ENCODE peak calls at places on chromosomes 1 and 21, in seven cellular contexts. T is fibroblast of pulmonary artery, U is adrenal gland, Y is HCT116, B is Peyer's patch, K is bronchial epithelial cell, E is lower lobe of right lung. R is an unnamed sample.

GRCh38 chr1:98256700-98257099 is 335.9 kb upstream of the DPYD start:
- DNase-seq in B (no peak), K (no peak), U (no peak), E (no peak), Y (no peak), T (no peak), R (no peak)

GRCh38 chr1:30450818-30451233 is 272.6 kb downstream of the MATN1 start:
- DNase-seq in B (peak), Y (no peak), U (no peak), E (no peak), T (no peak), K (no peak), R (no peak)

GRCh38 chr1:209172286-209172685 is 411.2 kb upstream of the CAMK1G start:
- DNase-seq in B (no peak), T (no peak), Y (no peak), E (no peak), U (no peak), K (peak), R (no peak)

GRCh38 chr1:230091473-230092231 is 24.6 kb downstream of the GALNT2 start:
- DNase-seq in U (no peak), T (no peak), B (no peak), Y (no peak), K (peak), E (no peak), R (no peak)

GRCh38 chr21:42646076-42646825 is 7.2 kb upstream of the PDE9A start:
- DNase-seq in B (peak), Y (no peak), U (no peak), T (no peak), E (no peak), K (no peak), R (no peak)

GRCh38 chr21:32474179-32475059 is 61.9 kb downstream of the EVA1C start:
- DNase-seq in T (no peak), U (no peak), E (no peak), K (no peak), Y (no peak), B (no peak), R (no peak)

GRCh38 chr21:20971296-20971921 is 26.8 kb upstream of the NCAM2 start:
- DNase-seq in B (no peak), K (peak), Y (no peak), U (peak), T (peak), E (no peak), R (peak)

GRCh38 chr1:156050376-156050775 is 3.2 kb downstream of the UBQLN4 start:
- DNase-seq in B (no peak), K (no peak), E (no peak), U (no peak), T (no peak), Y (no peak), R (no peak)

GRCh38 chr1:89806612-89807011 is 14.2 kb upstream of the LRRC8D start:
- DNase-seq in B (no peak), T (no peak), K (no peak), Y (no peak), E (no peak), U (no peak), R (no peak)

GRCh38 chr1:219544163-219544846 is 68.6 kb downstream of the ZC3H11B start:
- DNase-seq in Y (no peak), K (no peak), T (peak), U (no peak), E (no peak), B (no peak), R (no peak)

GRCh38 chr1:41175546-41175945 is 66.6 kb downstream of the SCMH1 start:
- DNase-seq in U (no peak), T (peak), Y (no peak), E (no peak), K (no peak), B (no peak), R (no peak)

GRCh38 chr1:79469121-79469520 is 462.6 kb upstream of the ADGRL4 start:
- DNase-seq in T (no peak), B (no peak), E (no peak), K (no peak), Y (no peak), U (no peak), R (no peak)

GRCh38 chr1:171985639-171986038 is 144.3 kb downstream of the DNM3 start:
- DNase-seq in K (no peak), T (no peak), Y (peak), E (no peak), B (no peak), U (peak), R (no peak)

GRCh38 chr1:152933196-152933595 is 13.8 kb upstream of the SPRR5 start:
- DNase-seq in B (no peak), Y (no peak), K (peak), T (no peak), E (no peak), U (no peak), R (no peak)

GRCh38 chr1:45673956-45674355 is 12.4 kb downstream of the GPBP1L1 start:
- DNase-seq in U (no peak), E (no peak), K (no peak), Y (no peak), B (no peak), T (no peak), R (no peak)

GRCh38 chr21:30227633-30228404 is 11.9 kb upstream of the CLDN8 start:
- DNase-seq in K (peak), B (no peak), T (peak), U (peak), Y (no peak), E (no peak), R (peak)

GRCh38 chr21:42145569-42146250 is 73.2 kb upstream of the ABCG1 start:
- DNase-seq in E (peak), T (peak), Y (peak), B (peak), K (no peak), U (peak), R (no peak)

GRCh38 chr1:161725888-161726630 is 4.7 kb downstream of the FCRLB start:
- DNase-seq in Y (no peak), K (no peak), B (peak), U (peak), E (peak), T (peak), R (no peak)

DNA sequence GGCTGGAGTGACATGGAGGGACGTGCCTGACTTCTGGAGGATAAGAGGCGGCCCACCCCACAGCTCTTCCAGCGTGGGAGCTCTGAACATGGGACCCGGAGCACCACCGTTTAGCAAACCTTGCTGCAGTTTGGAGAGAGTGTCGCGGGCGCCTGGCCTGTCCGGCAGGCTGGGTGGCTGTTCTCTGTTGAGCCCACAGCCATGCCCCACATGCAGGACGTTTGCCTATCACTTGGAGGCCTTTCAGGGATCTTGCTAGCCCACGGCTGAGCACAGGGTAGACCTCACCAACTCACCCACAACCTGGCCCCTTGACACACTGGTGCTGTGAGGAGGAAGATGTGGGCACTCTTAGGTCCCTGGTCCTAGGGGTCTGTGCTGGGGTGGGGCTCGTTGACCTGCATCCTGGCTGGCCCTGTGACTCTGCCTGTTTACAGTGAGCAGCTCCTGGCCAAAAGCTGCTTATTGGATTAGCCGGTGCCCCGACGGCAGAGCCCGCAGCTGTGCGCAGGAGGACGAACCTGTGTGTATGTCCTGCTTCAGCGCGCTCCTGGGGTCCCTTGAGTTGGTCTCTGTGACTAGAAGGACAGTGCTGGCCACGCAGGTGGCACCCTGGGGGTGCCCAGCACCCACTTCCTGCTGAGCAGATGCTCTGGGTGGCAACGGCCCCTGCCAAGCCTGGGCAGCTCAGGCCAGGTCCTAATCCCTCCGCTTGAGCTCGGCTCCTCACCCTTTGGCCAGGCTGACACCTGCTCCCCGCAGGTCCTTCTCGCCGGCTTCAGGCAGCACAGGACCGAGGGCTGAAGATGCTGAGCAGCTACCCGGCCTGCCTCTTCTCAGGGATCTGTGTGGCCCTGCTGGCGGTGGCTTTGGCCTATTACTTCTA is 72.4 kb upstream of the TRAPPC10 start:
- DNase-seq in T (no peak), K (no peak), Y (no peak), E (no peak), U (no peak), B (peak), R (no peak)
- TF ChIP-seq CTCF in T (no peak), K (no peak), Y (no peak), E (no peak), U (no peak), B (no peak), R (no peak)

GRCh38 chr1:2043886-2044285 is 6.3 kb upstream of the PRKCZ start:
- DNase-seq in B (no peak), T (no peak), K (no peak), Y (no peak), U (no peak), E (no peak), R (no peak)

GRCh38 chr1:2044510-2045319 is 5.5 kb upstream of the PRKCZ start:
- DNase-seq in Y (no peak), B (peak), U (peak), T (peak), E (peak), K (peak), R (no peak)

GRCh38 chr1:2041887-2042286 is 8.3 kb upstream of the PRKCZ start:
- DNase-seq in K (no peak), B (no peak), T (no peak), U (no peak), E (no peak), Y (no peak), R (no peak)

GRCh38 chr1:2041305-2041704 is 8.9 kb upstream of the PRKCZ start:
- DNase-seq in T (no peak), K (no peak), B (no peak), Y (no peak), E (no peak), U (no peak), R (no peak)

DNA sequence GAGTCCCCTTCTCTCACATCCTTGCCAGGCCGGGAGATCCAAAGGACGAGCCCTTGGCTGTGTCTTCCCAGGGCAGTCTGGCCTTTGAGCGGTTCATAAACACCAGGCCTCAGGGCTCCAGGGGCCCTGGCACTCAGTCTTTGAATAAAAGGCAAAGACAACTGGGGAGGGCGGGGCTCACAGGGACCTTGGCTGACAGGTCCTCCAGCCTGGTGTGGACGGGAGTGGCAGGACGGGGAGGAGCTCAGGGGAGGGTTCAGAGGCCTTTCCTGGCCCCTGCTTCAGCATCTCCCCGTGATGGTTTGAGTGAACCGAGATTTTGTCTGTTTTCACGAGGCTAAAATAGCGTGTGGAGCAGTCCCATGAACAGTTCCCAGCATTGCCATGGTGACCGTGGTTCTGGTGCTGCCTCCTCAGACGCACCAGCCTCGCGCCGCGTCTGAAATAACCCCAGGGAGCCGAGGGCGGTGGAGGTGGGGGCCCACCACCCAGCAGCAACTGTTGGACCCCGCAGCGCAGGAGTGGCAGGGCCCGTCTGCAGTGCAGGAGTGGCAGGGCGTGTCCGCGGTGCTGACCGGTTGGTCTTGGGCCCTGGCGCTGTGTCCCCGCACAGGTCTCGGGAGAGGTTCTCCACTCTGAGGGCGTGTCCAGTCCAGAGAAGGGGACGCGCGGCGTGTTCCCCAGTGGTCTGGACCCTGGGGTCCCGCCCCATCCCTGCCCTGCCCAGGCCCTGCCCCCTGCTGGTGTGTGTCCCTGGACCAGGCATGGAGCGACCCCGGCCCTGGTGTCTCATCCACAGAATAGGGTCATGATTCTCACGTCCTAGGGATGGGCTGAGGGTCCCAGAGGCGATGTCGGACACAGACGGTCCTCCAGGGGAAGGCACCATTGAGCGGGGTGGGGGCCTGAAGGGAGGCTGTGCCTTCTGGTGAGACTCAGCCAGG is 7.1 kb upstream of the PRKCZ start:
- DNase-seq in Y (no peak), U (no peak), E (no peak), B (peak), K (no peak), T (no peak), R (no peak)
- H3K4me3 ChIP-seq in Y (no peak), U (no peak), E (no peak), B (no peak), K (no peak), T (no peak), R (no peak)

DNA sequence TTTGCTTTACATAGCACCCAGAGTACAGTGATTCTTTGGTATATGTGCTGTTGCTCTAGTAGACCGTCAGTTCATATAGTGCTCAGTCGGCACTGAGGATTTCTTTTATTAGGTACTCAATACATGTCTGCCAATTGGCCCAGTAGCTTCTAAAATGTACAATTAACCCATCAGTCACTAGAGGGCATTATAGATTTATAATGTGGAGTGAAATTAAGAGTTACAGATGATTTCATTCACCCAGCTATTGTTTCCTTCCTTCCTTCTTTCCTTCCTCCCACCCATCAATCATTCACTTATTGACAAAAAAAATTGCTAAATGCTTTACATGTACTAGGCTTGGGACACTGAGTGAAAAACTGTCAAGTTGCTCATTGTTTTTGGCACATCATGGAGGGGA is 263.6 kb upstream of the USP24 start:
- DNase-seq in B (no peak), E (no peak), U (no peak), T (peak), Y (peak), K (peak), R (no peak)
- TF ChIP-seq CTCF in B (peak), E (no peak), U (no peak), T (peak), Y (peak), K (peak), R (peak)

GRCh38 chr1:110633646-110634030 is 27.5 kb upstream of the KCNA2 start:
- DNase-seq in E (no peak), Y (no peak), B (no peak), U (no peak), K (no peak), T (no peak), R (no peak)

GRCh38 chr1:110628356-110629105 is 22.4 kb upstream of the KCNA2 start:
- DNase-seq in Y (no peak), U (no peak), K (no peak), T (no peak), E (no peak), B (no peak), R (no peak)

GRCh38 chr1:110634086-110634454 is 27.9 kb upstream of the KCNA2 start:
- DNase-seq in U (no peak), Y (no peak), B (no peak), E (no peak), T (no peak), K (no peak), R (no peak)

GRCh38 chr1:110631836-110632620 is 25.9 kb upstream of the KCNA2 start:
- DNase-seq in T (no peak), K (no peak), Y (no peak), B (no peak), U (no peak), E (no peak), R (no peak)

GRCh38 chr1:110630770-110631663 is 24.9 kb upstream of the KCNA2 start:
- DNase-seq in E (peak), U (peak), B (peak), K (peak), Y (peak), T (peak), R (no peak)
- H3K4me3 ChIP-seq in E (no peak), U (no peak), B (no peak), K (no peak), Y (no peak), T (no peak), R (no peak)

GRCh38 chr21:26834181-26834945 is 10.8 kb downstream of the ADAMTS1 start:
- DNase-seq in B (no peak), K (peak), E (no peak), U (no peak), T (peak), Y (no peak), R (no peak)

GRCh38 chr21:26833011-26833410 is 12.2 kb downstream of the ADAMTS1 start:
- DNase-seq in E (no peak), U (no peak), K (no peak), B (no peak), T (no peak), Y (no peak), R (no peak)

GRCh38 chr21:26835027-26835713 is 10.0 kb downstream of the ADAMTS1 start:
- DNase-seq in E (no peak), B (no peak), U (peak), K (peak), Y (no peak), T (peak), R (peak)

GRCh38 chr21:26833460-26833939 is 11.7 kb downstream of the ADAMTS1 start:
- DNase-seq in U (no peak), Y (no peak), E (no peak), T (no peak), K (no peak), B (no peak), R (no peak)

DNA sequence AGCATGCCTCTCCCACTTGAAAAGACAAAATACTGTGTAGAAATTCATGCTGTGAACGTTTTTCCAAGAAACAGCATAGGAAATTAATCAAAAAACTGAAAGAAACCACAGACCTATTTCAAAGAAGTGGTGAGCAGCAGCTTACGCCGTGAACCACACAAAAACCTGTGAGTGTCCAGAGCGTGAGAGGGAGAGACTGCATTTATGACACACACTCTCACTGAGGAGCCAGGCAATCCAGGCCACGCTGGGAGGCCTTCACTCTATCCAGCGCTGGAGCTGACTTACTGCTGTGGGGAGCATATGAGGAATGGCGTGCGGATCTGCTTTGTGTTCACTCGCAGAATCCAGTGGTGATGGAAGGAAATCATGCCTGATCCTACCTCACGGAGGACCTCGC is 12.7 kb downstream of the ADAMTS1 start:
- DNase-seq in K (no peak), B (no peak), Y (no peak), E (no peak), T (no peak), U (no peak), R (no peak)
- TF ChIP-seq CTCF in K (no peak), B (no peak), Y (no peak), E (no peak), T (no peak), U (no peak), R (no peak)

DNA sequence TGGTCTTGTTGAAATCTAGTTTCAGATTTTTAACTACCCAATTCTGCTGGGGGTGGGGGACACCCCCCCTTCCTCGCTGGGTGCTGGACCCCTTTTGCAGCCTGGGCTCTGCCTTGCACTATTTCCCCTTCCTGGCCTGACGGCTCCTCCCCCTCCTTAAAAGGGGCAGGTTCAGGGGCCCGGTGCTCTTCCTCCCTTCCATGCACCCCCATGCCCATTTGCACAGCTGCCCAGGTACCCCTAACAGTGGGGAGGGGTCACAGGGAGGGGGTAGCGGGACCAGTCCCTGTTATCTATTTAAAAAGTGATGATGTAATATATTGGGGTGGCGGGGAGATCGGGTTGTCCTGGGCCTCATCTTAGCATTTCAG is 15.3 kb downstream of the ZBTB7B start:
- DNase-seq in E (no peak), T (no peak), K (no peak), U (peak), Y (no peak), B (no peak), R (no peak)
- H3K4me3 ChIP-seq in E (peak), T (peak), K (no peak), U (no peak), Y (peak), B (peak), R (peak)

GRCh38 chr1:51218570-51218969 is 17.5 kb upstream of the RNF11 start:
- DNase-seq in E (no peak), U (no peak), B (no peak), Y (no peak), T (no peak), K (no peak), R (no peak)
- TF ChIP-seq CTCF in E (no peak), U (no peak), B (peak), Y (peak), T (no peak), K (no peak), R (peak)